ENCODE peak calls at places on chromosomes 4 and X, in ten cellular contexts. Z, D, B, J, I, F, W, N, Q and U are unnamed samples.

GRCh38 chrX:3177851-3178250 is 136.6 kb downstream of the ARSF start:
- DNase-seq in Z (no peak), D (no peak), B (no peak), J (peak), I (no peak), F (no peak), W (no peak), N (no peak), Q (no peak), U (no peak)

GRCh38 chr4:27692098-27692679 is 831.5 kb downstream of the STIM2 start:
- DNase-seq in Z (no peak), D (peak), B (no peak), J (peak), I (no peak), F (no peak), W (peak), N (peak), Q (no peak), U (no peak)

GRCh38 chrX:101764538-101764937 is 104.9 kb upstream of the ARMCX2 start:
- DNase-seq in Z (no peak), D (no peak), B (no peak), J (peak), I (no peak), F (no peak), W (no peak), N (no peak), Q (no peak), U (no peak)

GRCh38 chrX:49977319-49978090 is 55.1 kb downstream of the CLCN5 start:
- DNase-seq in Z (no peak), D (no peak), B (no peak), J (no peak), I (peak), F (no peak), W (peak), N (no peak), Q (no peak), U (peak)

GRCh38 chr4:83490876-83491450 is 6.1 kb upstream of the ABRAXAS1 start:
- DNase-seq in Z (no peak), D (peak), B (no peak), J (peak), I (peak), F (no peak), W (peak), N (no peak), Q (no peak), U (no peak)

GRCh38 chr4:77159798-77160197 is 2.8 kb downstream of the CCNG2 start:
- DNase-seq in Z (no peak), D (no peak), B (no peak), J (no peak), I (no peak), F (no peak), W (no peak), N (no peak), Q (no peak), U (no peak)

GRCh38 chrX:35682481-35682880 is 115.7 kb upstream of the MAGEB16 start:
- DNase-seq in Z (no peak), D (no peak), B (no peak), J (peak), I (no peak), F (no peak), W (no peak), N (no peak), Q (no peak), U (no peak)

GRCh38 chr4:119733431-119733830 is 104.8 kb upstream of the PDE5A start:
- DNase-seq in Z (no peak), D (peak), B (no peak), J (peak), I (no peak), F (no peak), W (no peak), N (no peak), Q (no peak), U (no peak)

GRCh38 chrX:13598877-13599276 is 29.5 kb downstream of the EGFL6 start:
- DNase-seq in Z (no peak), D (no peak), B (no peak), J (peak), I (no peak), F (no peak), W (no peak), N (no peak), Q (no peak), U (no peak)

GRCh38 chr4:110617095-110617494 is 5.8 kb downstream of the PITX2 start:
- DNase-seq in Z (no peak), D (no peak), B (no peak), J (no peak), I (no peak), F (no peak), W (no peak), N (no peak), Q (no peak), U (no peak)

GRCh38 chr4:7031526-7032449 is 11.4 kb upstream of the TADA2B start:
- DNase-seq in Z (no peak), D (no peak), B (no peak), J (peak), I (no peak), F (no peak), W (no peak), N (no peak), Q (no peak), U (no peak)

GRCh38 chrX:48695524-48695875 is 1.0 kb upstream of the SUV39H1 start:
- DNase-seq in Z (no peak), D (no peak), B (no peak), J (peak), I (no peak), F (no peak), W (no peak), N (no peak), Q (no peak), U (no peak)

GRCh38 chr4:87060957-87061356 is 126.1 kb downstream of the AFF1 start:
- DNase-seq in Z (no peak), D (no peak), B (no peak), J (peak), I (no peak), F (peak), W (no peak), N (no peak), Q (no peak), U (no peak)

GRCh38 chr4:1182313-1182712 is 9.9 kb upstream of the SPON2 start:
- DNase-seq in Z (no peak), D (no peak), B (no peak), J (no peak), I (no peak), F (no peak), W (no peak), N (no peak), Q (no peak), U (no peak)

GRCh38 chr4:53497446-53498069 is 93.7 kb downstream of the LNX1 start:
- DNase-seq in Z (peak), D (peak), B (no peak), J (no peak), I (no peak), F (no peak), W (no peak), N (no peak), Q (no peak), U (no peak)

GRCh38 chrX:6898371-6898770 is 249.1 kb upstream of the STS start:
- DNase-seq in Z (no peak), D (no peak), B (no peak), J (no peak), I (no peak), F (no peak), W (no peak), N (no peak), Q (no peak), U (no peak)

GRCh38 chrX:153993079-153993478 is 20.5 kb downstream of the TMEM187 start:
- DNase-seq in Z (no peak), D (no peak), B (no peak), J (no peak), I (no peak), F (no peak), W (no peak), N (no peak), Q (no peak), U (no peak)

GRCh38 chr4:8507251-8507570 is 66.6 kb downstream of the TRMT44 start:
- DNase-seq in Z (no peak), D (peak), B (no peak), J (no peak), I (no peak), F (no peak), W (no peak), N (no peak), Q (no peak), U (no peak)

GRCh38 chr4:110087116-110087708 is 111.2 kb downstream of the ELOVL6 start:
- DNase-seq in Z (no peak), D (peak), B (no peak), J (peak), I (peak), F (peak), W (no peak), N (no peak), Q (no peak), U (no peak)

GRCh38 chr4:76197971-76198410 is 15.6 kb downstream of the SCARB2 start:
- DNase-seq in Z (peak), D (peak), B (no peak), J (peak), I (peak), F (no peak), W (peak), N (no peak), Q (peak), U (peak)

GRCh38 chr4:28744066-28744465 is 1883.4 kb downstream of the STIM2 start:
- DNase-seq in Z (no peak), D (no peak), B (no peak), J (no peak), I (no peak), F (no peak), W (no peak), N (no peak), Q (no peak), U (no peak)

GRCh38 chrX:67546496-67547423 is 2.9 kb downstream of the AR start:
- DNase-seq in Z (peak), D (peak), B (no peak), J (no peak), I (no peak), F (no peak), W (no peak), N (peak), Q (no peak), U (no peak)

GRCh38 chr4:7322166-7322991 is 112.4 kb downstream of the PSAPL1 start:
- DNase-seq in Z (no peak), D (no peak), B (no peak), J (no peak), I (no peak), F (no peak), W (no peak), N (peak), Q (peak), U (no peak)

GRCh38 chr4:106266201-106266600 is 49.8 kb downstream of the TBCK start:
- DNase-seq in Z (no peak), D (peak), B (no peak), J (peak), I (no peak), F (peak), W (peak), N (no peak), Q (no peak), U (peak)

GRCh38 chrX:113966791-113967190 is 617.1 kb upstream of the HTR2C start:
- DNase-seq in Z (no peak), D (no peak), B (no peak), J (no peak), I (no peak), F (no peak), W (no peak), N (no peak), Q (no peak), U (no peak)

GRCh38 chrX:102651242-102651967 is at the start of gene GPRASP1:
- DNase-seq in Z (peak), D (peak), B (peak), J (peak), I (peak), F (no peak), W (no peak), N (peak), Q (peak), U (peak)

GRCh38 chr4:130077275-130077674 is 981.3 kb downstream of the C4orf33 start:
- DNase-seq in Z (no peak), D (no peak), B (no peak), J (peak), I (no peak), F (peak), W (no peak), N (no peak), Q (no peak), U (no peak)

GRCh38 chr4:4362991-4363697 is 23.8 kb upstream of the NSG1 start:
- DNase-seq in Z (no peak), D (no peak), B (no peak), J (no peak), I (no peak), F (no peak), W (no peak), N (no peak), Q (no peak), U (no peak)

GRCh38 chr4:40749717-40750460 is at the start of gene NSUN7:
- DNase-seq in Z (peak), D (no peak), B (no peak), J (peak), I (peak), F (no peak), W (peak), N (peak), Q (no peak), U (peak)

GRCh38 chr4:126568652-126569580 is 1063.8 kb upstream of the INTU start:
- DNase-seq in Z (no peak), D (no peak), B (no peak), J (no peak), I (no peak), F (no peak), W (no peak), N (no peak), Q (no peak), U (no peak)

GRCh38 chr4:54783402-54784110 is 125.8 kb downstream of the KIT start:
- DNase-seq in Z (no peak), D (no peak), B (no peak), J (no peak), I (no peak), F (peak), W (no peak), N (no peak), Q (no peak), U (no peak)